ENCODE peak calls at places on chromosomes 1 and 21, in four cellular contexts. I is CD8-positive, alpha-beta memory T cell; A is mucosa of descending colon; N is esophagus muscularis mucosa. G is an unnamed sample. For H3K4me1, the result is how much of the 10 kb centered on the place peaks cover.

GRCh38 chr1:231642600-231643332 is 16.2 kb downstream of the DISC1 start:
- DNase-seq in I (no peak), A (no peak), N (no peak), G (no peak)

GRCh38 chr1:8133657-8134430 is 107.7 kb upstream of the ERRFI1 start:
- DNase-seq in A (peak), I (no peak), N (peak), G (peak)

GRCh38 chr1:209207701-209208286 is 375.7 kb upstream of the CAMK1G start:
- DNase-seq in I (no peak), A (peak), N (no peak), G (peak)

GRCh38 chr1:223129229-223129851 is 13.7 kb downstream of the TLR5 start:
- DNase-seq in A (peak), N (no peak), I (peak), G (peak)

GRCh38 chr1:201266774-201267173 is 16.5 kb upstream of the PKP1 start:
- DNase-seq in A (no peak), I (no peak), N (no peak), G (peak)

GRCh38 chr1:198449727-198450433 is 90.6 kb downstream of the ATP6V1G3 start:
- DNase-seq in N (no peak), I (no peak), A (no peak), G (no peak)

GRCh38 chr1:199742547-199742946 is 285.0 kb upstream of the NR5A2 start:
- DNase-seq in N (no peak), I (no peak), A (no peak), G (no peak)

GRCh38 chr1:68916227-68916853 is 419.5 kb upstream of the DEPDC1 start:
- DNase-seq in N (no peak), I (no peak), A (no peak), G (peak)

GRCh38 chr1:17113973-17114372 is 5.3 kb downstream of the PADI2 start:
- DNase-seq in I (no peak), N (no peak), A (no peak), G (no peak)

GRCh38 chr1:179144621-179145020 is 62.8 kb downstream of the TOR3A start:
- DNase-seq in N (no peak), A (no peak), I (no peak), G (no peak)

GRCh38 chr21:27219068-27219467 is 252.2 kb upstream of the ADAMTS5 start:
- DNase-seq in I (no peak), A (no peak), N (no peak), G (no peak)

GRCh38 chr1:205994342-205994741 is 8.9 kb downstream of the RAB7B start:
- DNase-seq in N (no peak), I (no peak), A (no peak), G (no peak)

GRCh38 chr1:25501235-25502058 is 42.0 kb upstream of the LDLRAP1 start:
- DNase-seq in I (no peak), A (peak), N (no peak), G (no peak)

GRCh38 chr1:153546796-153547559 is 1.4 kb upstream of the S100A4 start:
- DNase-seq in A (no peak), I (no peak), N (no peak), G (no peak)

GRCh38 chr1:100250264-100250663 is 630 bp upstream of the DBT start:
- DNase-seq in N (no peak), A (no peak), I (no peak), G (no peak)

GRCh38 chr1:112267929-112268328 is 128.1 kb upstream of the CTTNBP2NL start:
- DNase-seq in N (no peak), A (peak), I (no peak), G (no peak)

GRCh38 chr1:209900734-209901133 is 37.3 kb upstream of the SYT14 start:
- DNase-seq in I (no peak), A (no peak), N (no peak), G (no peak)

GRCh38 chr1:2152914-2153313 is 41.7 kb downstream of the FAAP20 start:
- DNase-seq in I (peak), N (no peak), A (no peak), G (no peak)

GRCh38 chr1:44806025-44806703 is 987 bp downstream of the DYNLT4 start:
- DNase-seq in I (peak), A (no peak), N (no peak), G (no peak)

GRCh38 chr1:39272027-39272790 is 67.7 kb downstream of the MACF1 start:
- DNase-seq in N (no peak), I (no peak), A (peak), G (no peak)

GRCh38 chr1:231519166-231519565 is 9.3 kb upstream of the TSNAX start:
- DNase-seq in N (no peak), I (no peak), A (no peak), G (no peak)

GRCh38 chr21:32888971-32889370 is 117.4 kb upstream of the PAXBP1 start:
- DNase-seq in N (no peak), I (no peak), A (no peak), G (no peak)

GRCh38 chr1:241161188-241161689 is 195.8 kb downstream of the RGS7 start:
- DNase-seq in N (no peak), I (no peak), A (no peak), G (no peak)

GRCh38 chr21:41236361-41236973 is 68.5 kb downstream of the BACE2 start:
- DNase-seq in I (no peak), N (no peak), A (no peak), G (no peak)

GRCh38 chr1:30809514-30810263 is 52.1 kb upstream of the LAPTM5 start:
- DNase-seq in N (no peak), I (no peak), A (no peak), G (no peak)

GRCh38 chr1:99662581-99663208 is 16.8 kb downstream of the PALMD start:
- DNase-seq in N (peak), A (peak), I (no peak), G (no peak)

GRCh38 chr1:217917277-217917887 is 286.2 kb downstream of the SPATA17 start:
- DNase-seq in A (no peak), I (no peak), N (no peak), G (no peak)

GRCh38 chr1:175887521-175887920 is 144.1 kb upstream of the TNR start:
- DNase-seq in A (no peak), N (no peak), I (no peak), G (no peak)

GRCh38 chr1:221166162-221166500 is 286.9 kb downstream of the HLX start:
- DNase-seq in N (no peak), A (no peak), I (no peak), G (no peak)

GRCh38 chr1:221162939-221163338 is 283.7 kb downstream of the HLX start:
- DNase-seq in N (no peak), I (no peak), A (no peak), G (no peak)

GRCh38 chr1:221162352-221162751 is 283.1 kb downstream of the HLX start:
- DNase-seq in I (no peak), N (no peak), A (no peak), G (no peak)

GRCh38 chr1:221165331-221166161 is 286.3 kb downstream of the HLX start:
- DNase-seq in I (no peak), N (no peak), A (no peak), G (no peak)

DNA sequence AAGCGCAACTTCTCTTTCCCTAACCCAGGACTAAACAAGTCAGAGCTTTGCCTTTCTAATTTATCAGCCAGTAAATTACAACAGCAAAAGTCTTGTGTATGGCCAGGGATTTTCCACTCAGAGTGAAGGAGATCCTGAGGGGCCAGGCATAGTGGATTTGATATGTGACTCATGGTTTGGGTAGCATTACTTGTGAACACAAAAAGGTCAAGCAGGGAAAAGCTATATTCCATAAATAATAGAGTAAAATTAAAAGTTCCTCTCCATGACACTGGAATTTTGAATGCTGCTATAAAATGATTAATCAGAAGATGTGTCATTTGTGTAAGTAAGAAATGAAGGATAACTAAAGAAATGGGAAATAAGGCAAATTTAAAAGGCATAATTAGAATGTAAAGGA is 284.8 kb downstream of the HLX start:
- DNase-seq in I (no peak), A (no peak), N (no peak), G (no peak)
- H3K4me1 ChIP-seq in I (under half), A (under half), N (under half), G (under half)

DNA sequence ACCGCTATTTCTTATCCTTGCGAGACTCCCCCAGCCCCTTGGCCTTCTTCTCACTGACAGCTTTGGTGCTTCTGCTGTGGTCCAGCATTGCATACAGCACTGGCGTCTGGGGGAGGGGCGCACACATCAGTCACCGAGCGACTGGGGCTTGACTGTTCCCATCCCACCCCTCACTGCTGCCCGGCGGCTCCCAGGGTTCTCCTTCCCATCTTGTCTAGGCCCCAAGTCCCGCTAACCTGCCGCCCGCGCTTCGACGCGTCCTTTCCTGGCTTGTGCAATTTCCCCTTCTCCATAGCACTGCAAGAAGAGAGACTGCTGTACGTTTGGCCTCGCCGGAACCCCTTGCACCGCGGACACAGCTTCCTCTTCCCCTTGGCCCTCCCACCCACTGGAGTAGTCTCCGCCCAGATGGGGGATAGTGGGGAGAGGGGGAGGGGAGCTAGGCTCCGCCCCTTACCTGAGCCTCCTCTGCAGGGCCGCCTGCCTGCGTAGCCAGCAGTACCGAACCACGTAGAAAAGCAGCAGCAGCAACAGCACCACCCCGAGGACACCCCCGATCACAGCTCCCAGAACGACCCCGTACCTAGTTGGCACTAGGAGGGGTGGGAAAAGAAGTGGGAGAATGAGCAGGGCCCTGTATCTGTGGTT is 3.8 kb downstream of the MPZ start:
- DNase-seq in I (peak), A (peak), N (peak), G (peak)
- H3K4me3 ChIP-seq in I (peak), A (peak), N (peak), G (peak)

GRCh38 chr1:225477296-225477911 is 49.6 kb upstream of the LBR start:
- DNase-seq in N (no peak), I (no peak), A (no peak), G (no peak)
- H3K4me1 ChIP-seq in N (under half), I (under half), A (under half), G (under half)

GRCh38 chr1:64493864-64494263 is 23.9 kb downstream of the CACHD1 start:
- DNase-seq in I (no peak), N (no peak), A (no peak), G (no peak)
- H3K4me3 ChIP-seq in I (no peak), N (no peak), A (no peak), G (no peak)

GRCh38 chr1:21280482-21280881 is 9.8 kb downstream of the ECE1 start:
- DNase-seq in N (no peak), A (no peak), I (no peak), G (no peak)
- H3K4me1 ChIP-seq in N (half or more), A (under half), I (under half), G (half or more)

GRCh38 chr1:203478986-203479385 is 3.4 kb downstream of the PRELP start:
- DNase-seq in N (no peak), I (no peak), A (no peak), G (no peak)
- H3K4me3 ChIP-seq in N (peak), I (no peak), A (no peak), G (no peak)

DNA sequence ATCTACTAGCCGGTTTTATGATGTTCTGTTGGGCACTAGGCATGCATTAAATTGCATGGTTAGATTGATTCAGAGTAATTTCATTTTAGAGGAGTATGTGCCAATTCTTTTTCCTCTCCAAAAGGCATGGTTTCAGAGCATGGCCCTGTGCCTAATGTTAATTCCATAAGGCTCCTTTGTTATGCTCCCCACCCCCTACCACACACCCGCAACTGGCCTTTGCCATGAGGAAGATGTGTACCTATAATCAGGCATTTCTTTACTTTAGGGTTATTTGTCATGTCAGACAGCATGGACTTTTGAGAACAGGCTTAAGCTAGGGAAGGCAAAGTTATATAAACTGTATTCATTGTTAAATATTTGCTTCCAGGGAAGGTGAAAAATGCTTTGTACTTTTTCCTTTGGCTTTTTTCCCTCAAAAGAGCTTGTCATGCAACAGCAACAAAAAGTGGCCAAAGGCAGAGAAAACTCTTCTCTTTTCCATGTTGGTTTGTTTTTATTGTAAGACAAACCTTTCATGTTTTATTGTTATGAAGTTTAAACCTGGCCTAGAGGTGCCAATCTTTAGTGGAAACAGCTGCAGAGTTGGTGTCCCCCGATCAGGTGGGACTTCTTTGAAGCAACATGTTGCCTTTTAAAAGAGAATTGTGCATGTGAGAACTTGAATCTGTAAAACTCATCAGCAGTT is 24.3 kb upstream of the NBL1 start:
- DNase-seq in I (no peak), N (no peak), A (peak), G (no peak)
- H3K4me1 ChIP-seq in I (under half), N (half or more), A (under half), G (under half)

DNA sequence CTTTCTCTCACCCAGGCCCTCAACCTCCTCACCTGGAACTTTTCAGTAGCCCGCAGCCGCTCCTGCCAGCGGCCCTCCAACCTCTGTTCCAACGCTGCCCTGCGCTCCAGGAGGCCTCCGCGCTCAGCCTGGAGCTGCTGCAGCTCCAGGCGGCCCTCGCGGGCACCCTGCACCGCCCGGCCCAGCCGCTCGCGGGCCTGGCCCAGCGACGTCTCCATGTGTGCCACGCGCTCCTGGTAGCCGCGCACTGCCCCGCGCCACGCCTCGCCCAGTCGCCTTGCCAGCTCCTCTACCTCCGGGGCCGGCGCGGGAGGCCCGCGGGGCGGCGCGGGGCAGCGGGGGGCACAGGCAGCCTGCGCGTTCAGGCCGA is 772 bp downstream of the NES start:
- DNase-seq in N (no peak), A (no peak), I (no peak), G (no peak)
- H3K4me3 ChIP-seq in N (peak), A (no peak), I (no peak), G (peak)

G was measured in stomach.